ENCODE peak calls at places on chromosomes 11 and 22, in seven cellular contexts. K, C, R, X, S, Y and F are unnamed samples.

GRCh38 chr11:36316049-36316448 is 20.0 kb downstream of the PRR5L start:
- DNase-seq in K (no peak), C (no peak), R (no peak), X (no peak), S (no peak), Y (no peak), F (no peak)

GRCh38 chr22:48855593-48856307 is 971.9 kb downstream of the BRD1 start:
- DNase-seq in K (no peak), C (no peak), R (no peak), X (no peak), S (no peak), Y (no peak), F (no peak)

GRCh38 chr11:118771481-118772278 is 19.3 kb downstream of the DDX6 start:
- DNase-seq in K (no peak), C (no peak), R (no peak), X (no peak), S (no peak), Y (no peak), F (no peak)

GRCh38 chr11:69351460-69351859 is 57.5 kb downstream of the MYEOV start:
- DNase-seq in K (no peak), C (no peak), R (no peak), X (no peak), S (no peak), Y (no peak), F (no peak)

GRCh38 chr11:116199182-116199581 is 573.6 kb downstream of the BUD13 start:
- DNase-seq in K (peak), C (no peak), R (no peak), X (no peak), S (no peak), Y (no peak), F (no peak)

GRCh38 chr11:118132385-118133151 is 20.1 kb downstream of the SCN4B start:
- DNase-seq in K (no peak), C (no peak), R (no peak), X (no peak), S (peak), Y (no peak), F (no peak)

GRCh38 chr22:21450858-21451331 is 16.3 kb upstream of the TMEM191C start:
- DNase-seq in K (no peak), C (no peak), R (no peak), X (no peak), S (no peak), Y (no peak), F (no peak)

GRCh38 chr11:20451568-20451967 is 64.1 kb downstream of the PRMT3 start:
- DNase-seq in K (peak), C (no peak), R (no peak), X (no peak), S (no peak), Y (no peak), F (no peak)

GRCh38 chr11:76707293-76707825 is 36.8 kb upstream of the LRRC32 start:
- DNase-seq in K (no peak), C (no peak), R (no peak), X (no peak), S (no peak), Y (no peak), F (no peak)

GRCh38 chr11:123482225-123482624 is 52.2 kb downstream of the GRAMD1B start:
- DNase-seq in K (no peak), C (no peak), R (no peak), X (no peak), S (no peak), Y (no peak), F (no peak)

GRCh38 chr11:75591371-75591770 is 29.3 kb downstream of the SERPINH1 start:
- DNase-seq in K (no peak), C (no peak), R (no peak), X (no peak), S (no peak), Y (no peak), F (no peak)

GRCh38 chr11:130146797-130147196 is 12.8 kb upstream of the ST14 start:
- DNase-seq in K (no peak), C (no peak), R (no peak), X (no peak), S (no peak), Y (no peak), F (no peak)

GRCh38 chr11:67996622-67997459 is 7.1 kb downstream of the UNC93B1 start:
- DNase-seq in K (peak), C (no peak), R (no peak), X (no peak), S (no peak), Y (no peak), F (peak)

GRCh38 chr11:47215366-47215925 is 672 bp downstream of the DDB2 start:
- DNase-seq in K (no peak), C (no peak), R (no peak), X (no peak), S (no peak), Y (no peak), F (no peak)

GRCh38 chr11:86182976-86183584 is 61.5 kb upstream of the EED start:
- DNase-seq in K (no peak), C (no peak), R (no peak), X (no peak), S (no peak), Y (no peak), F (peak)

GRCh38 chr11:13939952-13940610 is 22.4 kb upstream of the SPON1 start:
- DNase-seq in K (no peak), C (no peak), R (no peak), X (no peak), S (no peak), Y (no peak), F (no peak)

GRCh38 chr22:46110215-46110614 is 40.1 kb upstream of the PPARA start:
- DNase-seq in K (peak), C (no peak), R (no peak), X (no peak), S (no peak), Y (no peak), F (peak)

GRCh38 chr22:49601614-49602321 is 225.9 kb downstream of the BRD1 start:
- DNase-seq in K (no peak), C (no peak), R (no peak), X (no peak), S (no peak), Y (no peak), F (no peak)

GRCh38 chr11:28657378-28658030 is 549.3 kb downstream of the METTL15 start:
- DNase-seq in K (no peak), C (no peak), R (no peak), X (no peak), S (no peak), Y (no peak), F (no peak)

GRCh38 chr22:48738204-48738980 is 1089.3 kb downstream of the BRD1 start:
- DNase-seq in K (no peak), C (no peak), R (no peak), X (no peak), S (no peak), Y (no peak), F (no peak)

GRCh38 chr22:40898850-40899357 is 37.0 kb upstream of the DNAJB7 start:
- DNase-seq in K (peak), C (no peak), R (peak), X (no peak), S (no peak), Y (no peak), F (no peak)

GRCh38 chr22:49505337-49506009 is 322.2 kb downstream of the BRD1 start:
- DNase-seq in K (no peak), C (no peak), R (no peak), X (no peak), S (no peak), Y (no peak), F (no peak)

GRCh38 chr22:37196539-37197450 is 8.7 kb upstream of the C1QTNF6 start:
- DNase-seq in K (no peak), C (peak), R (no peak), X (peak), S (no peak), Y (peak), F (no peak)

GRCh38 chr11:134907636-134908035 is 495.6 kb upstream of the B3GAT1 start:
- DNase-seq in K (no peak), C (no peak), R (no peak), X (no peak), S (no peak), Y (no peak), F (no peak)

GRCh38 chr11:17443926-17444690 is 32.5 kb downstream of the ABCC8 start:
- DNase-seq in K (peak), C (no peak), R (no peak), X (no peak), S (no peak), Y (no peak), F (no peak)

GRCh38 chr11:126391970-126392637 is 36.6 kb downstream of the ST3GAL4 start:
- DNase-seq in K (no peak), C (no peak), R (no peak), X (no peak), S (peak), Y (no peak), F (no peak)

GRCh38 chr22:48186121-48186790 is 1423.8 kb downstream of the TBC1D22A start:
- DNase-seq in K (no peak), C (no peak), R (no peak), X (no peak), S (no peak), Y (no peak), F (no peak)

GRCh38 chr11:103923473-103923931 is 112.9 kb upstream of the DDI1 start:
- DNase-seq in K (no peak), C (no peak), R (no peak), X (no peak), S (no peak), Y (no peak), F (no peak)

GRCh38 chr22:42001127-42001526 is 2.5 kb downstream of the WBP2NL start:
- DNase-seq in K (peak), C (no peak), R (no peak), X (no peak), S (no peak), Y (no peak), F (no peak)

GRCh38 chr11:74559110-74559933 is 33.1 kb upstream of the POLD3 start:
- DNase-seq in K (no peak), C (no peak), R (no peak), X (no peak), S (no peak), Y (no peak), F (no peak)

GRCh38 chr22:23147632-23148387 is 2.5 kb downstream of the RAB36 start:
- DNase-seq in K (no peak), C (no peak), R (peak), X (no peak), S (no peak), Y (peak), F (no peak)

GRCh38 chr11:69240332-69241074 is 53.5 kb upstream of the MYEOV start:
- DNase-seq in K (no peak), C (peak), R (no peak), X (no peak), S (no peak), Y (no peak), F (peak)

GRCh38 chr22:47168900-47169800 is 406.7 kb downstream of the TBC1D22A start:
- DNase-seq in K (peak), C (no peak), R (no peak), X (no peak), S (no peak), Y (no peak), F (no peak)

GRCh38 chr11:42631223-42631843 is 680.5 kb upstream of the API5 start:
- DNase-seq in K (peak), C (no peak), R (no peak), X (no peak), S (no peak), Y (no peak), F (no peak)

GRCh38 chr22:50115693-50116092 is 25.9 kb downstream of the MOV10L1 start:
- DNase-seq in K (no peak), C (peak), R (no peak), X (no peak), S (no peak), Y (no peak), F (no peak)

GRCh38 chr11:34620202-34620601 is 691 bp upstream of the EHF start:
- DNase-seq in K (no peak), C (no peak), R (no peak), X (no peak), S (no peak), Y (no peak), F (no peak)

GRCh38 chr22:24247011-24247507 is 2.2 kb upstream of the GGT5 start:
- DNase-seq in K (peak), C (no peak), R (no peak), X (no peak), S (no peak), Y (no peak), F (no peak)